ENCODE peak calls at places on chromosome 9, in nine cellular contexts. I is upper lobe of right lung; Y is sigmoid colon; R is cardiac muscle cell; K is activated CD8-positive, alpha-beta T cell treated with anti-CD3 and anti-CD28 coated beads for 36 hours; E is psoas muscle; V is fibroblast of pulmonary artery; N is osteocyte; X is brain microvascular endothelial cell. T is an unnamed sample.

GRCh38 chr9:90547896-90548295 is 94.7 kb downstream of the DIRAS2 start:
- DNase-seq in I (no peak), Y (no peak), R (no peak), K (no peak), E (no peak), V (no peak), N (no peak), X (no peak), T (no peak)

GRCh38 chr9:82332018-82332773 is 343.6 kb downstream of the SPATA31D1 start:
- DNase-seq in I (no peak), Y (no peak), R (no peak), K (no peak), E (no peak), V (peak), N (no peak), X (peak), T (no peak)

GRCh38 chr9:89928106-89928505 is 323.3 kb downstream of the GADD45G start:
- DNase-seq in I (no peak), Y (no peak), R (no peak), K (no peak), E (no peak), V (no peak), N (peak), X (no peak), T (no peak)

GRCh38 chr9:97474373-97474925 is 27.0 kb upstream of the TMOD1 start:
- DNase-seq in I (no peak), Y (no peak), R (no peak), K (no peak), E (no peak), V (no peak), N (no peak), X (peak), T (no peak)

GRCh38 chr9:136926154-136926704 is 18.3 kb downstream of the FBXW5 start:
- DNase-seq in I (peak), Y (no peak), R (no peak), K (no peak), E (no peak), V (no peak), N (no peak), X (peak), T (no peak)

GRCh38 chr9:42852133-42852532 is 668.7 kb downstream of the SPATA31A6 start:
- DNase-seq in I (peak), Y (no peak), R (peak), K (peak), E (peak), V (peak), N (no peak), X (no peak), T (peak)

GRCh38 chr9:136014928-136015633 is 53.9 kb upstream of the UBAC1 start:
- DNase-seq in I (peak), Y (peak), R (no peak), K (no peak), E (peak), V (no peak), N (no peak), X (no peak), T (no peak)

GRCh38 chr9:86093788-86094555 is 5.4 kb downstream of the GOLM1 start:
- DNase-seq in I (peak), Y (no peak), R (no peak), K (no peak), E (no peak), V (no peak), N (no peak), X (peak), T (no peak)

GRCh38 chr9:89878687-89879086 is 273.9 kb downstream of the GADD45G start:
- DNase-seq in I (peak), Y (peak), R (no peak), K (no peak), E (peak), V (no peak), N (peak), X (peak), T (no peak)

GRCh38 chr9:121222524-121223171 is 21.0 kb upstream of the RAB14 start:
- DNase-seq in I (no peak), Y (no peak), R (peak), K (no peak), E (no peak), V (peak), N (no peak), X (peak), T (no peak)

GRCh38 chr9:129174724-129175514 is 3.1 kb downstream of the IER5L start:
- DNase-seq in I (peak), Y (peak), R (peak), K (peak), E (peak), V (peak), N (peak), X (peak), T (peak)

GRCh38 chr9:128323192-128323730 is 622 bp downstream of the COQ4 start:
- DNase-seq in I (no peak), Y (no peak), R (no peak), K (no peak), E (no peak), V (peak), N (no peak), X (peak), T (no peak)

GRCh38 chr9:115306860-115307259 is 188.9 kb upstream of the TNC start:
- DNase-seq in I (no peak), Y (no peak), R (no peak), K (no peak), E (no peak), V (no peak), N (no peak), X (peak), T (no peak)

GRCh38 chr9:82057805-82058204 is 69.2 kb downstream of the SPATA31D1 start:
- DNase-seq in I (no peak), Y (no peak), R (no peak), K (no peak), E (no peak), V (no peak), N (no peak), X (no peak), T (no peak)

GRCh38 chr9:115494958-115495690 is 377.2 kb upstream of the TNC start:
- DNase-seq in I (no peak), Y (no peak), R (no peak), K (no peak), E (no peak), V (no peak), N (no peak), X (no peak), T (no peak)

GRCh38 chr9:90915693-90916092 is 114.1 kb downstream of the SYK start:
- DNase-seq in I (no peak), Y (no peak), R (peak), K (peak), E (no peak), V (peak), N (no peak), X (peak), T (peak)

GRCh38 chr9:121362813-121363585 is 7.1 kb downstream of the STOM start:
- DNase-seq in I (no peak), Y (no peak), R (no peak), K (no peak), E (no peak), V (peak), N (no peak), X (no peak), T (no peak)

GRCh38 chr9:106860731-106861584 is 2.0 kb upstream of the ZNF462 start:
- DNase-seq in I (peak), Y (peak), R (peak), K (no peak), E (peak), V (peak), N (peak), X (peak), T (peak)

GRCh38 chr9:17219261-17219660 is 84.4 kb downstream of the CNTLN start:
- DNase-seq in I (no peak), Y (no peak), R (no peak), K (no peak), E (no peak), V (peak), N (no peak), X (no peak), T (no peak)

GRCh38 chr9:1869843-1870242 is 145.3 kb upstream of the SMARCA2 start:
- DNase-seq in I (no peak), Y (no peak), R (peak), K (peak), E (no peak), V (peak), N (no peak), X (no peak), T (peak)

GRCh38 chr9:120424248-120424647 is 155.7 kb downstream of the CDK5RAP2 start:
- DNase-seq in I (no peak), Y (no peak), R (no peak), K (no peak), E (no peak), V (no peak), N (no peak), X (no peak), T (no peak)

GRCh38 chr9:127033784-127034183 is 88.7 kb downstream of the ANGPTL2 start:
- DNase-seq in I (no peak), Y (no peak), R (no peak), K (no peak), E (no peak), V (peak), N (no peak), X (peak), T (no peak)

GRCh38 chr9:82745919-82746318 is 317.0 kb downstream of the RASEF start:
- DNase-seq in I (no peak), Y (no peak), R (no peak), K (no peak), E (no peak), V (no peak), N (no peak), X (no peak), T (no peak)

GRCh38 chr9:89919171-89919681 is 314.4 kb downstream of the GADD45G start:
- DNase-seq in I (no peak), Y (no peak), R (peak), K (peak), E (no peak), V (no peak), N (peak), X (no peak), T (peak)

GRCh38 chr9:120603601-120604000 is 23.6 kb upstream of the CDK5RAP2 start:
- DNase-seq in I (no peak), Y (no peak), R (no peak), K (no peak), E (no peak), V (no peak), N (no peak), X (no peak), T (no peak)

GRCh38 chr9:128275198-128276007 is at the start of gene GOLGA2:
- DNase-seq in I (no peak), Y (peak), R (peak), K (no peak), E (peak), V (peak), N (no peak), X (peak), T (peak)

GRCh38 chr9:108014353-108014752 is 524.8 kb upstream of the KLF4 start:
- DNase-seq in I (no peak), Y (no peak), R (no peak), K (no peak), E (no peak), V (no peak), N (no peak), X (no peak), T (no peak)

GRCh38 chr9:16458696-16459420 is 411.6 kb downstream of the BNC2 start:
- DNase-seq in I (no peak), Y (no peak), R (no peak), K (no peak), E (no peak), V (peak), N (no peak), X (no peak), T (no peak)

GRCh38 chr9:74521009-74521408 is 23.9 kb downstream of the RORB start:
- DNase-seq in I (no peak), Y (no peak), R (no peak), K (no peak), E (no peak), V (no peak), N (no peak), X (no peak), T (no peak)

GRCh38 chr9:86948153-86948929 is 1.0 kb upstream of the GAS1 start:
- DNase-seq in I (peak), Y (peak), R (peak), K (peak), E (peak), V (peak), N (peak), X (peak), T (peak)

GRCh38 chr9:127971357-127972315 is 9.2 kb downstream of the EEIG1 start:
- DNase-seq in I (no peak), Y (peak), R (no peak), K (peak), E (no peak), V (no peak), N (no peak), X (no peak), T (no peak)

GRCh38 chr9:80874276-80874675 is 815.1 kb downstream of the TLE1 start:
- DNase-seq in I (no peak), Y (no peak), R (no peak), K (no peak), E (no peak), V (peak), N (no peak), X (peak), T (no peak)

DNA sequence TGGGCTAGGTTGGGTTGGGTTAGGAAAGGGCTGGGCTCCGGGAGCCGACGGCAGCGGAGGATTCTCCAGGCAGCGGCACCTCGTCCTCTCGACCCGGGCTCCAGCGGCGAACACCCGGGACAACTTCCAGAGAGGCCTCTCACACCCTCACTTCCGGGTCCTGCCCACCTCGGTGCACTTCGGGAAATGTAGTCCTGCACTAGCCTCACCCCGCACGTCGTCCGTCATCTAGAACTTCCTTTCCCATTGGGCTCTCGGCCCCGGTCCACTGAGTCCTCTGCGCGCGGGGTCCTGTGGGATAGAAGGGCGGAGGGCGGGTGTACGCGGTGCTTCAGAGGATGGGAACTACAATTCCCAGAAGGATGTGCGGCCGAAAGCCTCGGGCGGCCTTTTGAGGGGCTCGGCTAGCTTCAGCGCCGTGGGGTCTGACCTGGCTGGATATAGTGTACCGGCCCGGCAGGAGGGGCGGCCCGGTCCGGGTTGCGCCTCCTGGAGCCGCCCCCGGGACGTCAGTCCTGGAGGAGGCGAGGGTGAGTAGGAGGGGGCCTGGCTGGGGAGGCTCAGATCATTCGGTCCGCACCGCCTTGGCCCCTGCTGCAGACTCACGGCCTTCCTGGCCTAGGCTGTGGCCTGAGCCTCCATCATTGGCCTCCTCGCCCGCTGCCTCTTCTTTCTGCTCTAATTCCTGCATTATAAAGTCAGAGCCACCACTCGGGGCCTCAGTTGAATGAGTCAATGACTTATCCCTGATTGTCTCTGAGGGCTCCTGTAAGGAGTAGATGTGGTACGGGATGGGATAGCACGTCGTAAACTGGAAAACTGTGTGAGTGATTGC is at the start of the genes ERP44 and INVS:
- DNase-seq in I (peak), Y (peak), R (peak), K (peak), E (peak), V (peak), N (peak), X (peak), T (peak)
- TF ChIP-seq CTCF in I (no peak), Y (no peak), R (no peak), K (no peak), E (no peak), V (no peak), N (no peak), X (no peak), T (no peak)

GRCh38 chr9:134025606-134026541 is 593 bp downstream of the BRD3OS start:
- DNase-seq in I (peak), Y (peak), R (peak), K (peak), E (peak), V (peak), N (peak), X (peak), T (peak)

GRCh38 chr9:134027561-134027960 is 2.3 kb downstream of the BRD3OS start:
- DNase-seq in I (no peak), Y (no peak), R (no peak), K (no peak), E (no peak), V (no peak), N (no peak), X (no peak), T (no peak)

GRCh38 chr9:134026981-134027380 is 1.7 kb downstream of the BRD3OS start:
- DNase-seq in I (no peak), Y (no peak), R (no peak), K (no peak), E (no peak), V (no peak), N (no peak), X (no peak), T (no peak)

GRCh38 chr9:134028076-134028475 is 2.8 kb downstream of the BRD3OS start:
- DNase-seq in I (no peak), Y (peak), R (no peak), K (no peak), E (no peak), V (no peak), N (no peak), X (no peak), T (no peak)

GRCh38 chr9:134026561-134026960 is 1.3 kb downstream of the BRD3OS start:
- DNase-seq in I (no peak), Y (peak), R (no peak), K (no peak), E (no peak), V (no peak), N (no peak), X (no peak), T (no peak)
- TF ChIP-seq CTCF in I (no peak), Y (no peak), R (no peak), K (no peak), E (no peak), V (no peak), N (no peak), X (no peak), T (no peak)

DNA sequence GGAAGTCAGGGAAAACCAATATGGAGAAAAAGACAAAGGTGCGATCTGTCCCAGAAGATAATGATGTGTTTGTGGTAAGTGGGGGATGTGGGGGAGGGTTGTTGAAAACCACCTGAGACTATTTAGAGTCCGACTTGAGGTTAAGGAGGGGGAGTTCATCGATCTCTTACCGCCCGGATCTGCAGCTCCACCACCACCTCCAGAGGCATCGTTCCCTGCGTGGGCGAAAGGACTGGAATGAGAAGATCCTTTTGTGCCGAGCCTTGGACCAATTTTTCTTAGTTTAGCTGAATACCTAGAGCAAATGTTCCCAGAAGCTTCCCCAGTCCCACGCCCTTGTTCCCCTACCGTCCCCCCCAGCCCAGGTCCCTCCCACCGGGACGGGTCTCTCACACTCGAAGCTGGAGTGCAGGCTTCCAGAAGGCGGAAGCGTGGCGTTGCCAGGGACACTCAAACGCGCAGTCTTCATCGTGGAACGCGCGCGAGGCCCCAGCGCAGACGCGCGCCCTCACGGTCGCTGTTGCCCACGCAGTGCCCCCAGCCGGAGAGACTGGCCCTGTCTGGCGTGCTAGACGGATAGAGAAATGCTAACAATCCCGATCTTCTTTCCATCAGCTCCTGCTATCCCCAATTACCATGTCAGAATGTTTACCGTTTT is at the start of gene SPATA6L:
- DNase-seq in I (peak), Y (peak), R (peak), K (peak), E (peak), V (peak), N (no peak), X (no peak), T (peak)
- TF ChIP-seq CTCF in I (peak), Y (no peak), R (peak), K (no peak), E (no peak), V (peak), N (peak), X (peak), T (no peak)

DNA sequence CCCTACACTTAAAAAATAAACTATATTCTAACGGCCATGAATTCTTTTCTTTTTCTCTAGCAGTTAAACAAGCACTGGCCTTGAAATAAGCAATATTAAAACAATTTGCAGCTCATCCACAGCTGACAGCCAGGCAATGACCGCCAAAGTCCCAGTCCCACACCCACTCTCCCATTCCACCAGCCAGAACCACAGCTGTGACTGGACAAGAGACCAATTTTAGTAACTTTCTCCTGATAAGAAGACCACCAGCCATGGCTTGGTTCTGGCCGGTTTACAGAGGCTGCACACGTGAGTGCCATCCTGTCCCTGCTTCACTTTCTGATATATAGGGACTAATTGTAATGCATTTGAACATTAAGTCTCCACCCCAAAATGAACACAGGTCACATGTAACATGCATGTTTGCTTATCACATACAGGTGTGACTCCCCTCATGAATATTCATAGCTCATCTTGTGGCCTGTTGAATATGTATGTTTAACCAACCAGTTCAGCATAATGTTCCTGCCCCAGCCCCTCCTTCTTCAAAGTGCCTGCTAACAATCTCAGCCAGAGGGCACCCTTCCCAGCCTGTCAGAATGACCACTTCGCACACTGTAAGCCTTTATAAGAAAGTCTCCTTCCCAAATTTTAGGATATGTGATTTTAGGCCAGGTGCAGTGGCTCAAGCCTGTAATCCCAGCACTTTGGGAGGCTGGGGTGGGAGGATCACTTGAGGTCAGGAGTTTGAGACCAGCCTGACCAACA is 23.9 kb upstream of the FANCC start:
- DNase-seq in I (no peak), Y (no peak), R (peak), K (no peak), E (no peak), V (peak), N (no peak), X (no peak), T (no peak)
- TF ChIP-seq CTCF in I (no peak), Y (peak), R (peak), K (no peak), E (no peak), V (peak), N (peak), X (peak), T (no peak)

GRCh38 chr9:113410207-113411158 is at the start of the genes C9orf43 and POLE3:
- DNase-seq in I (peak), Y (peak), R (peak), K (peak), E (peak), V (peak), N (peak), X (peak), T (peak)
- TF ChIP-seq CTCF in I (no peak), Y (no peak), R (no peak), K (no peak), E (no peak), V (no peak), N (peak), X (no peak), T (no peak)

GRCh38 chr9:131119600-131119999 is 5.8 kb upstream of the NUP214 start:
- DNase-seq in I (peak), Y (peak), R (no peak), K (no peak), E (no peak), V (no peak), N (no peak), X (no peak), T (no peak)
- TF ChIP-seq CTCF in I (no peak), Y (no peak), R (no peak), K (no peak), E (no peak), V (no peak), N (no peak), X (no peak), T (no peak)

DNA sequence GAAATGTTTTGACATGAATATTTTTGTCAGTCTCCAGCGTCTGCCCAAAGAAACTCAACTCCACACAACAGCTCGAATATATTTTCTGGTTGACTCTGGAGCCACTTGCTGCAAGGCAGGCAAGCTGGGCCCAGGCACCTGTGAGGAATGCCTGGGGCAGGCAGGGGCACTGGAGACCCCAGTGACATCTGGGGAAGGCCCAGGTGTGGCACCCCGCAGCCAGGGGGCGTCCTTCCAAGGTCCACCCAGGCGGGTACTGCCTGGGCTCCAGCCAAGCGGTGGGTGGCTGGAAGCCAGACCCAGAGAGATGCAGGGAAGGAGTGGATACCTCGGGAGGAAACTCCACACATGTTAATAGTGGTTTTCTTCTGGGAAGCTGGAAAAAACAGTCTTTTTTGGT is 125.9 kb downstream of the PHF2 start:
- DNase-seq in I (peak), Y (no peak), R (no peak), K (no peak), E (no peak), V (no peak), N (peak), X (no peak), T (peak)
- TF ChIP-seq CTCF in I (no peak), Y (no peak), R (no peak), K (no peak), E (no peak), V (no peak), N (no peak), X (peak), T (no peak)